ENCODE peak calls at places on chromosome 20, in seven cellular contexts. Z is body of pancreas, F is RKO, P is PC-9, Y is natural killer cell, R is hippocampal formation, E is activated T-helper 1 cell treated with Interleukin-2 at 50 U/mL for 16 hours. U is an unnamed sample.

GRCh38 chr20:35451295-35451694 is 4.1 kb upstream of the CEP250 start:
- DNase-seq in Z (no peak), F (no peak), P (no peak), Y (no peak), R (no peak), E (no peak), U (no peak)

GRCh38 chr20:46743088-46743487 is 33.6 kb downstream of the SLC2A10 start:
- DNase-seq in Z (no peak), F (no peak), P (no peak), Y (no peak), R (no peak), E (no peak), U (no peak)

GRCh38 chr20:47455133-47456040 is 46.3 kb upstream of the NCOA3 start:
- DNase-seq in Z (no peak), F (no peak), P (peak; percentile 94), Y (no peak), R (no peak), E (no peak), U (no peak)

GRCh38 chr20:47354710-47355488 is 1.6 kb downstream of the ZMYND8 start:
- DNase-seq in Z (no peak), F (peak; percentile 66), P (peak; percentile 69), Y (peak; percentile 19), R (no peak), E (no peak), U (no peak)

GRCh38 chr20:5488823-5489222 is 172.1 kb upstream of the PROKR2 start:
- DNase-seq in Z (no peak), F (no peak), P (no peak), Y (no peak), R (no peak), E (no peak), U (no peak)

GRCh38 chr20:38395165-38395564 is 40.0 kb downstream of the SNHG17 start:
- DNase-seq in Z (no peak), F (no peak), P (no peak), Y (no peak), R (no peak), E (no peak), U (no peak)

GRCh38 chr20:63290136-63290676 is 2.8 kb upstream of the COL20A1 start:
- DNase-seq in Z (no peak), F (no peak), P (no peak), Y (no peak), R (no peak), E (no peak), U (no peak)

GRCh38 chr20:36184816-36185776 is 30.6 kb downstream of the EPB41L1 start:
- DNase-seq in Z (no peak), F (no peak), P (no peak), Y (no peak), R (no peak), E (no peak), U (no peak)

U was measured in anterior cingulate cortex.